ENCODE peak calls at places on chromosomes 4 and X, in four cellular contexts. One of them, this sample, is unnamed. For H3K9me3, the result is how much of the 10 kb centered on the place peaks cover.

GRCh38 chr4:18733956-18734872 is 712.7 kb upstream of the LCORL start:
- DNase-seq in transverse colon: no peak
- DNase-seq in H1: no peak
- DNase-seq in upper lobe of right lung: no peak
- DNase-seq in this sample: no peak

GRCh38 chrX:118594697-118595420 is 99.2 kb downstream of the DOCK11 start:
- DNase-seq in transverse colon: no peak
- DNase-seq in H1: no peak
- DNase-seq in upper lobe of right lung: no peak
- DNase-seq in this sample: no peak

GRCh38 chr4:8515316-8516060 is 64.7 kb upstream of the GPR78 start:
- DNase-seq in transverse colon: no peak
- DNase-seq in H1: no peak
- DNase-seq in upper lobe of right lung: no peak
- DNase-seq in this sample: no peak

GRCh38 chr4:73692284-73692683 is 48.1 kb upstream of the CXCL8 start:
- DNase-seq in transverse colon: no peak
- DNase-seq in H1: no peak
- DNase-seq in upper lobe of right lung: no peak
- DNase-seq in this sample: no peak

GRCh38 chr4:115249808-115250207 is 136.4 kb upstream of the NDST4 start:
- DNase-seq in transverse colon: no peak
- DNase-seq in H1: no peak
- DNase-seq in upper lobe of right lung: no peak
- DNase-seq in this sample: no peak

GRCh38 chr4:140137654-140138053 is 16.3 kb downstream of the MAML3 start:
- DNase-seq in transverse colon: no peak
- DNase-seq in H1: no peak
- DNase-seq in upper lobe of right lung: no peak
- DNase-seq in this sample: no peak

GRCh38 chr4:156763511-156763910 is 208.1 kb downstream of the PDGFC start:
- DNase-seq in transverse colon: no peak
- DNase-seq in H1: no peak
- DNase-seq in upper lobe of right lung: no peak
- DNase-seq in this sample: no peak

GRCh38 chr4:105150511-105150910 is 3.8 kb downstream of the TET2 start:
- DNase-seq in transverse colon: no peak
- DNase-seq in H1: no peak
- DNase-seq in upper lobe of right lung: no peak
- DNase-seq in this sample: no peak

GRCh38 chr4:52545099-52546069 is 113.7 kb downstream of the USP46 start:
- DNase-seq in transverse colon: peak
- DNase-seq in H1: peak
- DNase-seq in upper lobe of right lung: peak
- DNase-seq in this sample: peak
- H3K4me3 ChIP-seq in transverse colon: no peak
- H3K4me3 ChIP-seq in H1: no peak
- H3K4me3 ChIP-seq in upper lobe of right lung: no peak
- H3K4me3 ChIP-seq in this sample: peak

DNA sequence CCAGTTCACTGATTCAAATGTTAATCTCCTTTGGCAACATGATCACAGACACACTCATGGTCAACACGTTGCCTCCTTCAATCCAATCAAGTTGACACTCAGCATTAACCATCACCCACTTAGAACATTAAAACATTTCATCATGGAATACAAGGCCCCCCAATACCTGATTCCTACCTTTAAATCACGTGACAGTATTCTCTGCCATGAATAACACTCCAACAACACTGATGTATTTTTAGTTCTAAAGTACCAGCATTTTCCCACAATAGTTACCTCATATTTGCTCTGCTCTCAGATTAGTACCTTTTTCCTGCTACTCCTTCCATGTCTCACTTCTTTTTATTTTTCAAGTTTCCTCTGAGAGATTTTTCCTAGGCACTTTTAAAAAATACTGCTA is 19.6 kb downstream of the IL13RA2 start:
- DNase-seq in transverse colon: no peak
- DNase-seq in H1: no peak
- DNase-seq in upper lobe of right lung: no peak
- DNase-seq in this sample: no peak
- H3K9me3 ChIP-seq in transverse colon: under half
- H3K9me3 ChIP-seq in H1: under half
- H3K9me3 ChIP-seq in upper lobe of right lung: under half
- H3K9me3 ChIP-seq in this sample: under half

GRCh38 chr4:67550491-67551256 is 5.4 kb upstream of the CENPC start:
- DNase-seq in transverse colon: no peak
- DNase-seq in H1: no peak
- DNase-seq in upper lobe of right lung: no peak
- DNase-seq in this sample: no peak
- H3K27ac ChIP-seq in transverse colon: no peak
- H3K27ac ChIP-seq in H1: no peak
- H3K27ac ChIP-seq in upper lobe of right lung: no peak
- H3K27ac ChIP-seq in this sample: no peak

GRCh38 chr4:107721436-107722090 is 1.5 kb upstream of the PAPSS1 start:
- DNase-seq in transverse colon: peak
- DNase-seq in H1: peak
- DNase-seq in upper lobe of right lung: peak
- DNase-seq in this sample: peak
- H3K4me3 ChIP-seq in transverse colon: peak
- H3K4me3 ChIP-seq in H1: peak
- H3K4me3 ChIP-seq in upper lobe of right lung: peak
- H3K4me3 ChIP-seq in this sample: peak

GRCh38 chr4:110614173-110614948 is 8.5 kb downstream of the PITX2 start:
- DNase-seq in transverse colon: no peak
- DNase-seq in H1: peak
- DNase-seq in upper lobe of right lung: no peak
- DNase-seq in this sample: no peak

GRCh38 chr4:110614981-110615365 is 7.9 kb downstream of the PITX2 start:
- DNase-seq in transverse colon: no peak
- DNase-seq in H1: no peak
- DNase-seq in upper lobe of right lung: no peak
- DNase-seq in this sample: no peak

GRCh38 chr4:110617095-110617494 is 5.8 kb downstream of the PITX2 start:
- DNase-seq in transverse colon: no peak
- DNase-seq in H1: no peak
- DNase-seq in upper lobe of right lung: no peak
- DNase-seq in this sample: no peak

GRCh38 chr4:110616162-110617062 is 6.5 kb downstream of the PITX2 start:
- DNase-seq in transverse colon: no peak
- DNase-seq in H1: no peak
- DNase-seq in upper lobe of right lung: no peak
- DNase-seq in this sample: no peak

DNA sequence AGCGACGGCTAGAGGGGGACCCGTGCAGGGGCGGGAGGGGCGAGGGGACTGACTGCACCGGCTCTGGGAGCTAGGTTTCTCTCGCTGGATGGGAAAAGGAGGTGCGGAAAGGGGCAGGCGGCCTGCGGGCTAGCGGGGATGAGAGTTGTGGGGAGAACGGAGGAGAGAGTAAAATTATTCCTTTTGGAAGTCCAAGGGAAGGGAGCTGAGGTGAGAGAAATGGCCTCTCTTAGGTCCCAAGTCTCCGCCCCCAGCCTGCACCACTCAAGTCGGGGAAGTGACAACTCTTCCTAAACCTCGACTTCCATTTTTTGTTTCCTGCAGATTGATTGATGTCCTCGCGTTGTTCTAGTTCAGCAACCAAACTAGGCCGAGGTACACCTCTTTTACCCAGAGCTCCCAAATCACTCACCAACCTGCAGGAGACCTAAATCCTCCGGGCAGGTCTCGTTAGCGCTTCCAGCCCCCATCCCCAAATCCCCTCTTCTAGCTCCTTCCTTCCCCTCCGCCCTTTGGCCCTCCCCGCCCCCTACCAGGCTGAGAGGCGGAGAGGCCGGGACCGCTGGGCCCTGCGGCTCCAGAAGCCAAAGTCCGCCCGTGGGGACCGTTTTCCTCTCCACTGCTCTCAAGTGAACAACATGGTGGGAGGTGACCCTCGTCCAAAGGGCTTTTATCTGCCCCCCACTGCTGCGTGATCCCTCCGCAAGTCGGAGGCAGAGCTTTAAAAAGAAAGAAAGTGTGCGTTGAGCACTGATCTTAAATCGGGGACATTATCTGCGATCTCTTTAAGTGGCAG is 7.3 kb downstream of the PITX2 start:
- DNase-seq in transverse colon: no peak
- DNase-seq in H1: peak
- DNase-seq in upper lobe of right lung: no peak
- DNase-seq in this sample: no peak
- H3K9me3 ChIP-seq in transverse colon: under half
- H3K9me3 ChIP-seq in H1: under half
- H3K9me3 ChIP-seq in upper lobe of right lung: under half
- H3K9me3 ChIP-seq in this sample: under half

GRCh38 chrX:48509245-48509590 is 426 bp downstream of the PORCN start:
- DNase-seq in transverse colon: no peak
- DNase-seq in H1: no peak
- DNase-seq in upper lobe of right lung: no peak
- DNase-seq in this sample: no peak

GRCh38 chrX:48508400-48509244 is at the start of gene PORCN:
- DNase-seq in transverse colon: peak
- DNase-seq in H1: peak
- DNase-seq in upper lobe of right lung: peak
- DNase-seq in this sample: peak

GRCh38 chrX:48511561-48511960 is 2.8 kb downstream of the PORCN start:
- DNase-seq in transverse colon: no peak
- DNase-seq in H1: peak
- DNase-seq in upper lobe of right lung: no peak
- DNase-seq in this sample: no peak

GRCh38 chrX:48507246-48507645 is 1.5 kb upstream of the PORCN start:
- DNase-seq in transverse colon: no peak
- DNase-seq in H1: no peak
- DNase-seq in upper lobe of right lung: no peak
- DNase-seq in this sample: no peak

DNA sequence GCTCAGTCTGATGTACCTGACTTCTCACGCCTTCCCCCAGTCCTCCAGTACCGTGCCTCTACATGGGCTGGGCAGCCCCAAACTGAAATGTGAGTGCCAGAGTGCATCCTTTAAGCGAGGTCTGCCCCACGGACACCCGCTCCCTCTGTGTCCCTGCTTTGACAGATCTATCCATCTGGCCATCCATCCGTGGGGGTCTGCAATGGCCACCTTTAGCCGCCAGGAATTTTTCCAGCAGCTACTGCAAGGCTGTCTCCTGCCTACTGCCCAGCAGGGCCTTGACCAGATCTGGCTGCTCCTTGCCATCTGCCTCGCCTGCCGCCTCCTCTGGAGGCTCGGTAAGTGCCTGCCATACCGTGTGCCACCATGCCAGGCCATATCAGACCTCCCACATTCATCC is 827 bp downstream of the PORCN start:
- DNase-seq in transverse colon: no peak
- DNase-seq in H1: no peak
- DNase-seq in upper lobe of right lung: no peak
- DNase-seq in this sample: no peak
- H3K27ac ChIP-seq in transverse colon: no peak
- H3K27ac ChIP-seq in H1: no peak
- H3K27ac ChIP-seq in upper lobe of right lung: no peak
- H3K27ac ChIP-seq in this sample: no peak

This sample was measured in right cardiac atrium.